ENCODE peak calls at places on chromosomes 2 and 18, in nine cellular contexts. D is CD4-positive, alpha-beta T cell; Y is sigmoid colon; B is ascending aorta; L is left lung; M is A549; T is SJCRH30; K is CD8-positive, alpha-beta T cell; A is right lobe of liver. Z is an unnamed sample.

GRCh38 chr2:70357076-70358071 is 55.5 kb upstream of the FAM136A start:
- DNase-seq in Y (no peak), D (no peak), T (peak; percentile 52), B (no peak), M (peak; percentile 59), K (no peak), A (no peak), L (no peak), Z (no peak)

GRCh38 chr2:135870571-135870970 is 5.7 kb downstream of the MCM6 start:
- DNase-seq in B (no peak), D (no peak), Y (no peak), T (no peak), L (no peak), M (no peak), K (no peak), A (no peak), Z (no peak)

GRCh38 chr2:133812826-133813617 is 244.8 kb upstream of the NCKAP5 start:
- DNase-seq in Y (no peak), K (no peak), B (no peak), D (no peak), T (no peak), L (no peak), A (no peak), M (peak; percentile 15), Z (no peak)

GRCh38 chr18:79983793-79984192 is 4.6 kb downstream of the TXNL4A start:
- DNase-seq in T (no peak), M (no peak), Y (no peak), D (no peak), A (no peak), K (no peak), B (no peak), L (no peak), Z (no peak)

GRCh38 chr2:95026471-95027368 is 1.2 kb downstream of the MAL start:
- DNase-seq in L (no peak), K (no peak), T (no peak), A (no peak), Y (no peak), B (no peak), D (no peak), M (no peak), Z (no peak)

GRCh38 chr2:237744613-237745249 is 53.8 kb upstream of the RBM44 start:
- DNase-seq in Y (peak; percentile 88), M (peak; percentile 67), L (peak; percentile 70), T (peak; percentile 60), A (peak; percentile 78), B (no peak), D (peak; percentile 78), K (peak; percentile 59), Z (no peak)

GRCh38 chr2:176111891-176112374 is 4.6 kb upstream of the HOXD10 start:
- DNase-seq in M (no peak), Y (no peak), A (no peak), K (no peak), L (no peak), B (no peak), T (no peak), D (no peak), Z (no peak)

GRCh38 chr2:226023383-226023782 is 623.9 kb downstream of the NYAP2 start:
- DNase-seq in A (no peak), K (no peak), Y (no peak), D (no peak), B (no peak), M (peak; percentile 31), L (no peak), T (peak; percentile 9), Z (no peak)

GRCh38 chr2:236546561-236546961 is 23.1 kb upstream of the ACKR3 start:
- DNase-seq in M (no peak), T (no peak), B (no peak), D (peak; percentile 16), L (no peak), A (no peak), K (no peak), Y (no peak), Z (no peak)

GRCh38 chr2:10289352-10289751 is 13.4 kb upstream of the HPCAL1 start:
- DNase-seq in T (no peak), M (no peak), K (no peak), Y (no peak), B (no peak), D (no peak), A (no peak), L (no peak), Z (no peak)

GRCh38 chr2:98658816-98659486 is 50.6 kb downstream of the UNC50 start:
- DNase-seq in D (no peak), L (no peak), M (no peak), Y (no peak), B (no peak), A (no peak), K (no peak), T (no peak), Z (no peak)

GRCh38 chr18:34342960-34343359 is 118.2 kb upstream of the NOL4 start:
- DNase-seq in M (no peak), K (no peak), T (peak; percentile 7), A (no peak), D (no peak), L (no peak), B (no peak), Y (no peak), Z (no peak)

GRCh38 chr2:217105733-217106649 is 246.1 kb upstream of the TNP1 start:
- DNase-seq in A (no peak), L (no peak), D (no peak), M (peak; percentile 86), Y (no peak), K (no peak), B (peak; percentile 48), T (peak; percentile 46), Z (peak; percentile 85)

GRCh38 chr2:44894058-44894457 is 47.4 kb upstream of the SIX3 start:
- DNase-seq in B (no peak), D (no peak), A (no peak), K (no peak), L (no peak), M (no peak), T (no peak), Y (no peak), Z (no peak)

DNA sequence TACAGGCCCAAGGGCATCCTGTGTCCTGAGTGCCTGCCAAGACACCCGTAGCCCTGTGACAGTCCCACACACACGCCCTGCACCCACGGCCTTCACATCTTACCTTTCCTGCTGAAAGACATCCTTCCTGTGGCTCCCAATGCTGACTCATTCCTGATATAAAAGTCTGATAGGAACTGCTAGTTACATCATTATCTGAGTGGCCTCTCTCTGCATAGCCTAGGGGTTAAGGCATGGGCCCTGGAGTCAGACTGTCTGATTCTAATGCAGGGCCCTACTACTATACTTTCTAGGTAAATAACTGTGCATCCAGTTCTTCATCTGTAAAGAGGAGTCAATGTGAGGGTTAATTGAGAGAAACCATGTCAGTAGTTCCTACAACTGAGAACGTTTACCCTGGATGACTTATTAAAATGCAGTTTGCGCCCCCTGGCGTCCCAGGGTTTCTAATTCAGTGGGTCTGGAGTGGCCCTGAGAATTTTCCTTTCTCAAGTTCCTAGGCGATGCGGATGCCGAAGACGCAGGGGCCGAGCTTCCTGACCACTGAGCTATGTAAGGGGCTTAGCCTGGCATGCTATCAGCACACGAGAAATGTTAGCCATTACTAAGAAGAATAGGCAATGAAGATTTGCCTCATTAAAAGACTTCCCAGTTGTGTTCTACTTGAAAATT is 6.0 kb upstream of the GPR45 start:
- DNase-seq in Y (no peak), T (peak; percentile 84), K (peak; percentile 23), M (peak; percentile 82), L (peak; percentile 57), B (no peak), D (peak; percentile 27), A (peak; percentile 70), Z (no peak)
- H3K27ac ChIP-seq in Y (no peak overlapping the region), T (no peak overlapping the region), K (no peak overlapping the region), M (peak overlapping the region; percentile 0), L (no peak overlapping the region), B (no peak overlapping the region), D (no peak overlapping the region), A (no peak overlapping the region), Z (no peak overlapping the region)

GRCh38 chr2:143878131-143878530 is 641.8 kb downstream of the ZEB2 start:
- DNase-seq in B (no peak), D (no peak), M (no peak), K (no peak), A (no peak), Y (no peak), T (no peak), L (no peak), Z (no peak)

GRCh38 chr2:143875295-143876199 is 644.4 kb downstream of the ZEB2 start:
- DNase-seq in B (no peak), D (no peak), L (no peak), T (no peak), A (no peak), Y (no peak), M (no peak), K (no peak), Z (no peak)

GRCh38 chr2:143873886-143874285 is 646.0 kb downstream of the ZEB2 start:
- DNase-seq in L (no peak), B (no peak), K (no peak), A (no peak), M (no peak), T (no peak), D (no peak), Y (no peak), Z (no peak)

DNA sequence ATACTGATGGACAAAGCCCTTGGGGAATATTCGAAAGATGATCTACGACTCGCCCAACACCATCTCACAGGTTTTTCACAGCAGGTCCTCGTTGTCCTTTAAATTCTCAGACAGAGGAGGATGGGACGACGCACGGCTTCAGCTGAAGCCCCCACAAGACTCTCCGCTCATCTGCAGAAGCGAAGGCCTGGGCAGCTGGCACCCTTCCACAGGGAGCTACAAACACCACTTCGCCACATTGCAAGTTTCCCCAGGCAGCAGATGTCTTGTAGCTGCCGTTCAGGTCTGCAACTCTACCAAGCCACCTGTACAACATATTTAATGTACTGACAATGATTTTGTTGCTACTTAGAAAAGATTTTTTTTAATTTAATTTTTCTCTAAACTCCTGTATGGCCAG is 642.9 kb downstream of the ZEB2 start:
- DNase-seq in L (no peak), Y (no peak), B (no peak), M (no peak), D (no peak), A (no peak), K (no peak), T (no peak), Z (no peak)
- H3K27ac ChIP-seq in L (no peak overlapping the region), Y (no peak overlapping the region), B (no peak overlapping the region), M (no peak overlapping the region), D (no peak overlapping the region), A (no peak overlapping the region), K (no peak overlapping the region), T (no peak overlapping the region), Z (no peak overlapping the region)

GRCh38 chr2:28905533-28905932 is 11.1 kb downstream of the WDR43 start:
- DNase-seq in L (no peak), A (peak; percentile 51), M (no peak), B (no peak), T (no peak), Y (no peak), D (no peak), K (no peak), Z (no peak)
- H3K27ac ChIP-seq in L (no peak overlapping the region), A (no peak overlapping the region), M (no peak overlapping the region), B (no peak overlapping the region), T (no peak overlapping the region), Y (no peak overlapping the region), D (no peak overlapping the region), K (no peak overlapping the region), Z (no peak overlapping the region)

DNA sequence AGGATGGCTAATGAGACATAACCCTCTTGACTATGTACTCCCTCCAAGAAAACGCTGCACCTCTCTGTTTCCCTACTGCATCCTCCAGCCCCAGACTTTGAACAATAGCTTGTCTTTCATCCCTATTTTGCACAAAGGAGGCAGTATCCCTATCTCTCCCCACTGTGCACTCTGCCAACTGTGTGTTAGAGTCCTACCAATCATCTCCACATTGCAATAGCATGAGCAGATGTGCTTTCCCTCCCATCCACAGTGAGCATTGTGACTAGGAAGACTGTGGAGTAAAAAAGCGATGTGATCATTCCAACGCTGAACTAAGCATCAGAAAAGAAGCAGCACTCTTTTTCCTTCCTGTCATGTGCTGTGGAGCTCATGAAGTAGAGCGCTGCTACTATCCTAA is 206.3 kb upstream of the GULP1 start:
- DNase-seq in B (no peak), D (no peak), M (no peak), K (no peak), T (no peak), L (no peak), A (no peak), Y (no peak), Z (no peak)
- H3K27ac ChIP-seq in B (no peak overlapping the region), D (no peak overlapping the region), M (no peak overlapping the region), K (no peak overlapping the region), T (no peak overlapping the region), L (no peak overlapping the region), A (no peak overlapping the region), Y (no peak overlapping the region), Z (no peak overlapping the region)

Z was measured in coronary artery.